ENCODE peak calls at places on chromosomes 1 and 21, in seven cellular contexts. R, A, D, V, Y, N and B are unnamed samples.

GRCh38 chr1:34785875-34786470 is 5.0 kb downstream of the GJB3 start:
- DNase-seq in R (no peak), A (no peak), D (no peak), V (no peak), Y (no peak), N (no peak), B (no peak)

GRCh38 chr21:36881223-36881622 is 85.2 kb downstream of the HLCS start:
- DNase-seq in R (no peak), A (no peak), D (no peak), V (no peak), Y (no peak), N (peak), B (no peak)

GRCh38 chr1:57719274-57719673 is 295.4 kb upstream of the DAB1 start:
- DNase-seq in R (no peak), A (no peak), D (no peak), V (no peak), Y (no peak), N (no peak), B (no peak)

GRCh38 chr1:19703280-19703679 is 38.6 kb downstream of the HTR6 start:
- DNase-seq in R (no peak), A (no peak), D (no peak), V (no peak), Y (no peak), N (no peak), B (no peak)

GRCh38 chr1:19418503-19418971 is 66.8 kb downstream of the CAPZB start:
- DNase-seq in R (no peak), A (no peak), D (no peak), V (no peak), Y (no peak), N (peak), B (no peak)

GRCh38 chr1:159989581-159989980 is 35.5 kb upstream of the SLAMF9 start:
- DNase-seq in R (no peak), A (no peak), D (no peak), V (no peak), Y (no peak), N (no peak), B (no peak)

GRCh38 chr1:180923024-180923841 is 10.5 kb downstream of the KIAA1614 start:
- DNase-seq in R (no peak), A (no peak), D (no peak), V (peak), Y (no peak), N (no peak), B (no peak)

GRCh38 chr1:224182057-224182865 is 779 bp upstream of the DEGS1 start:
- DNase-seq in R (no peak), A (no peak), D (no peak), V (no peak), Y (no peak), N (no peak), B (no peak)

GRCh38 chr1:210687582-210688279 is 359.0 kb downstream of the HHAT start:
- DNase-seq in R (no peak), A (no peak), D (no peak), V (no peak), Y (no peak), N (no peak), B (no peak)

GRCh38 chr1:206886831-206887230 is 10.4 kb upstream of the IL24 start:
- DNase-seq in R (no peak), A (no peak), D (no peak), V (no peak), Y (no peak), N (no peak), B (no peak)

GRCh38 chr1:206887701-206888100 is 9.5 kb upstream of the IL24 start:
- DNase-seq in R (no peak), A (no peak), D (no peak), V (no peak), Y (no peak), N (no peak), B (no peak)

GRCh38 chr1:206883160-206883559 is 14.1 kb upstream of the IL24 start:
- DNase-seq in R (no peak), A (no peak), D (no peak), V (no peak), Y (no peak), N (no peak), B (no peak)

GRCh38 chr1:206883876-206884275 is 13.4 kb upstream of the IL24 start:
- DNase-seq in R (no peak), A (no peak), D (no peak), V (no peak), Y (no peak), N (no peak), B (no peak)

DNA sequence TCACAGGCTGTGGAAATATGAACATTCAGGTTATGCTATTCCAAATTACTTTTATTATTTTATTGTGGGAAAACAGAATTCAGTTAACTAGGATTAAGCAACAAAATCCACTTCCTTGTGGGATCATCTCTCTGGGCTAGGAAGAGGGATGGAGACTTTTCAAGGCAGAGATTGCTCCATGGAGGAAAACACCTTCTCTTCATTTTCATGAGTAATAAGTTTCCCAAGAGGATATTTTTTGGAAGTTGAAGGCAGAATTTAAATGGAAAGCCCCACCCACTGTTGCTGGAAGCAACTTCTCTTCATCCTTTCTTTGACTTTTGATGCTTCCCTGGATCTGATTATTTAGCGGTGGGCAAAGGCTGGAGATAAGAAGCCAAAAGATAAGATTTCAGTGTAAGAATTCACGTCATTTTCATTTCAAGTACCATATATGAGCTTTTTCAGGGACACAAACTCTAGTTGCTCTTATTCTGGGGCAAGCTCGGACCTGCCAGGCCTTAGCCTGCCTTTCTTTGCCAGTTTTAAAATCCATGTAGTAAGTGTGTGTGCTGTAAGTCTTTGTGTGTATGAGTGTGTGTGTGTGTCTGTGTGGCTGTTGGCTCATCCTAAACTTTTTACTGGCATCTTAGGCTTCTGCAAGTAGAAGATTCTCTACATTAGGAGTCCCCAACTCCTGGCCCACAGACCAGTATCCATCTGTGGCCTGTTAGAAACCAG is 11.7 kb upstream of the IL24 start:
- DNase-seq in R (no peak), A (no peak), D (no peak), V (no peak), Y (no peak), N (no peak), B (no peak)
- TF ChIP-seq CTCF in R (no peak), A (no peak), D (no peak), V (no peak), Y (no peak), N (no peak), B (no peak)

GRCh38 chr1:152002960-152003359 is 9.3 kb upstream of the S100A10 start:
- DNase-seq in R (no peak), A (no peak), D (no peak), V (no peak), Y (no peak), N (no peak), B (no peak)

GRCh38 chr1:152001631-152002584 is 8.2 kb upstream of the S100A10 start:
- DNase-seq in R (peak), A (peak), D (peak), V (peak), Y (peak), N (peak), B (peak)

GRCh38 chr1:152000989-152001630 is 7.5 kb upstream of the S100A10 start:
- DNase-seq in R (no peak), A (no peak), D (no peak), V (no peak), Y (no peak), N (no peak), B (no peak)

GRCh38 chr1:152005360-152005912 is 11.8 kb upstream of the S100A10 start:
- DNase-seq in R (no peak), A (no peak), D (no peak), V (no peak), Y (no peak), N (no peak), B (no peak)

DNA sequence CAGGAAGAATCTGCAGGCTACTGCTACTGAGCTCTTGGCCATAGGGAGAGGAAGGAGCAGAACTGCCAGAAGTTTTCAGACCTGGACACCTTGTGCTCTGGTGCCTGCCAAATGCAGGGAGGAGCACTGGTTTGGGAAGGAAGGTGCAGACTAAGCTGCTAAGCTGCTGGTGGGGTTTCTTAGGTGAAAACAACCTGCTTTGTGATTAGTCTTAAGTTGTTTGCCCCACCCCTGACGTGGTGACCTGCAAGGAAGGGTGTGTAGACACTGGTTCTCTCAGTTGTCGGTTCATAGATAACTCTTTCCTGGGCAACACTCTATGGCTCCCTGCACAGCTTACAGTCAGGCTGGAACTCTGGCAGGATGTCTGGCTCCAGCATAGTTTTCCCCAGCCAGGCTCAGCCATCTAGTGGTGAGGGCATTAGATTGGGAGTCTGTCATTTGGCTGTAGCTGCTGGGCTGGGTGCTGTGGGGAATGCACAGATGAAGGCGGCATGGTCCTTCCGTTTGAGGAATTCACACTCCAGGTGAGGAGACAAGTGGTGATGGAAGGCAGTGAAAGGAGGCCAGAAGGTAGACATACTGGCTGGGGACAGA is 10.3 kb upstream of the S100A10 start:
- DNase-seq in R (no peak), A (no peak), D (no peak), V (no peak), Y (no peak), N (no peak), B (no peak)
- TF ChIP-seq CTCF in R (no peak), A (peak), D (no peak), V (no peak), Y (no peak), N (peak), B (no peak)

GRCh38 chr1:12407050-12407961 is 177.5 kb downstream of the VPS13D start:
- DNase-seq in R (peak), A (peak), D (no peak), V (peak), Y (no peak), N (peak), B (no peak)
- TF ChIP-seq CTCF in R (peak), A (no peak), D (peak), V (peak), Y (peak), N (peak), B (no peak)

GRCh38 chr1:66375125-66375524 is 158.8 kb upstream of the SGIP1 start:
- DNase-seq in R (no peak), A (no peak), D (no peak), V (no peak), Y (no peak), N (no peak), B (no peak)
- TF ChIP-seq CTCF in R (no peak), A (peak), D (no peak), V (no peak), Y (no peak), N (peak), B (no peak)